ENCODE peak calls at places on chromosomes 12 and 14, in seven cellular contexts. One of them, this sample, is unnamed.

GRCh38 chr14:72590577-72590976 is 303.3 kb downstream of the DPF3 start:
- DNase-seq in astrocyte: no peak
- DNase-seq in cardiac muscle cell: no peak
- DNase-seq in GM23338: no peak
- DNase-seq in effector memory CD4-positive, alpha-beta T cell: no peak
- DNase-seq in colonic mucosa: no peak
- DNase-seq in HL-60: no peak
- DNase-seq in this sample: no peak

GRCh38 chr14:35158951-35159653 is 36.8 kb downstream of the PRORP start:
- DNase-seq in HL-60: no peak
- DNase-seq in astrocyte: peak
- DNase-seq in GM23338: no peak
- DNase-seq in colonic mucosa: no peak
- DNase-seq in cardiac muscle cell: peak
- DNase-seq in effector memory CD4-positive, alpha-beta T cell: no peak
- DNase-seq in this sample: no peak

GRCh38 chr12:91835693-91836092 is 310.0 kb downstream of the BTG1 start:
- DNase-seq in colonic mucosa: no peak
- DNase-seq in effector memory CD4-positive, alpha-beta T cell: no peak
- DNase-seq in cardiac muscle cell: no peak
- DNase-seq in astrocyte: no peak
- DNase-seq in HL-60: no peak
- DNase-seq in GM23338: no peak
- DNase-seq in this sample: no peak

GRCh38 chr12:32476446-32476845 is 77.1 kb downstream of the FGD4 start:
- DNase-seq in colonic mucosa: no peak
- DNase-seq in cardiac muscle cell: no peak
- DNase-seq in GM23338: no peak
- DNase-seq in HL-60: peak
- DNase-seq in effector memory CD4-positive, alpha-beta T cell: no peak
- DNase-seq in astrocyte: no peak
- DNase-seq in this sample: no peak

GRCh38 chr12:58491296-58491695 is 429.0 kb downstream of the LRIG3 start:
- DNase-seq in HL-60: no peak
- DNase-seq in colonic mucosa: no peak
- DNase-seq in GM23338: no peak
- DNase-seq in astrocyte: peak
- DNase-seq in cardiac muscle cell: no peak
- DNase-seq in effector memory CD4-positive, alpha-beta T cell: no peak
- DNase-seq in this sample: peak

GRCh38 chr14:91931478-91932088 is 15.9 kb downstream of the FBLN5 start:
- DNase-seq in colonic mucosa: no peak
- DNase-seq in astrocyte: no peak
- DNase-seq in cardiac muscle cell: no peak
- DNase-seq in effector memory CD4-positive, alpha-beta T cell: no peak
- DNase-seq in HL-60: no peak
- DNase-seq in GM23338: no peak
- DNase-seq in this sample: no peak

GRCh38 chr14:66979083-66979974 is 209.9 kb upstream of the GARIN2 start:
- DNase-seq in cardiac muscle cell: no peak
- DNase-seq in HL-60: no peak
- DNase-seq in colonic mucosa: no peak
- DNase-seq in effector memory CD4-positive, alpha-beta T cell: no peak
- DNase-seq in GM23338: no peak
- DNase-seq in astrocyte: no peak
- DNase-seq in this sample: no peak

GRCh38 chr14:97441740-97442362 is 644.7 kb downstream of the VRK1 start:
- DNase-seq in cardiac muscle cell: no peak
- DNase-seq in effector memory CD4-positive, alpha-beta T cell: no peak
- DNase-seq in GM23338: no peak
- DNase-seq in colonic mucosa: no peak
- DNase-seq in astrocyte: no peak
- DNase-seq in HL-60: no peak
- DNase-seq in this sample: no peak

GRCh38 chr12:79555006-79555925 is 135.5 kb downstream of the PAWR start:
- DNase-seq in GM23338: peak
- DNase-seq in HL-60: no peak
- DNase-seq in colonic mucosa: no peak
- DNase-seq in astrocyte: peak
- DNase-seq in cardiac muscle cell: peak
- DNase-seq in effector memory CD4-positive, alpha-beta T cell: no peak
- DNase-seq in this sample: no peak

GRCh38 chr12:98370976-98371375 is 144.4 kb upstream of the TMPO start:
- DNase-seq in astrocyte: no peak
- DNase-seq in HL-60: no peak
- DNase-seq in colonic mucosa: no peak
- DNase-seq in GM23338: no peak
- DNase-seq in effector memory CD4-positive, alpha-beta T cell: no peak
- DNase-seq in cardiac muscle cell: no peak
- DNase-seq in this sample: no peak

GRCh38 chr14:64298773-64299172 is 4.6 kb upstream of the ESR2 start:
- DNase-seq in effector memory CD4-positive, alpha-beta T cell: no peak
- DNase-seq in cardiac muscle cell: no peak
- DNase-seq in colonic mucosa: no peak
- DNase-seq in GM23338: peak
- DNase-seq in astrocyte: no peak
- DNase-seq in HL-60: no peak
- DNase-seq in this sample: no peak

GRCh38 chr14:95282354-95282985 is 37.2 kb downstream of the CLMN start:
- DNase-seq in GM23338: no peak
- DNase-seq in effector memory CD4-positive, alpha-beta T cell: no peak
- DNase-seq in cardiac muscle cell: no peak
- DNase-seq in astrocyte: no peak
- DNase-seq in HL-60: no peak
- DNase-seq in colonic mucosa: no peak
- DNase-seq in this sample: no peak

GRCh38 chr14:99518441-99519346 is 37.5 kb downstream of the CCNK start:
- DNase-seq in colonic mucosa: peak
- DNase-seq in HL-60: peak
- DNase-seq in cardiac muscle cell: peak
- DNase-seq in astrocyte: no peak
- DNase-seq in GM23338: peak
- DNase-seq in effector memory CD4-positive, alpha-beta T cell: peak
- DNase-seq in this sample: peak

GRCh38 chr14:94139006-94139405 is 9.6 kb upstream of the IFI27L2 start:
- DNase-seq in colonic mucosa: no peak
- DNase-seq in cardiac muscle cell: no peak
- DNase-seq in GM23338: no peak
- DNase-seq in HL-60: no peak
- DNase-seq in effector memory CD4-positive, alpha-beta T cell: no peak
- DNase-seq in astrocyte: no peak
- DNase-seq in this sample: no peak

GRCh38 chr12:130714091-130714590 is 2.0 kb downstream of the RIMBP2 start:
- DNase-seq in HL-60: no peak
- DNase-seq in astrocyte: no peak
- DNase-seq in GM23338: peak
- DNase-seq in colonic mucosa: no peak
- DNase-seq in effector memory CD4-positive, alpha-beta T cell: no peak
- DNase-seq in cardiac muscle cell: no peak
- DNase-seq in this sample: no peak

GRCh38 chr14:35854696-35855270 is 28.6 kb downstream of the BRMS1L start:
- DNase-seq in effector memory CD4-positive, alpha-beta T cell: no peak
- DNase-seq in GM23338: no peak
- DNase-seq in astrocyte: no peak
- DNase-seq in colonic mucosa: no peak
- DNase-seq in cardiac muscle cell: no peak
- DNase-seq in HL-60: no peak
- DNase-seq in this sample: no peak

GRCh38 chr12:65168606-65169310 is 625 bp upstream of the LEMD3 start:
- DNase-seq in astrocyte: no peak
- DNase-seq in colonic mucosa: no peak
- DNase-seq in GM23338: no peak
- DNase-seq in HL-60: no peak
- DNase-seq in cardiac muscle cell: peak
- DNase-seq in effector memory CD4-positive, alpha-beta T cell: no peak
- DNase-seq in this sample: no peak

GRCh38 chr12:91381309-91381804 is 198.7 kb upstream of the DCN start:
- DNase-seq in colonic mucosa: no peak
- DNase-seq in HL-60: no peak
- DNase-seq in GM23338: peak
- DNase-seq in effector memory CD4-positive, alpha-beta T cell: no peak
- DNase-seq in cardiac muscle cell: peak
- DNase-seq in astrocyte: peak
- DNase-seq in this sample: peak

GRCh38 chr12:27515671-27516070 is 8.3 kb upstream of the PPFIBP1 start:
- DNase-seq in cardiac muscle cell: no peak
- DNase-seq in astrocyte: no peak
- DNase-seq in HL-60: no peak
- DNase-seq in effector memory CD4-positive, alpha-beta T cell: no peak
- DNase-seq in colonic mucosa: no peak
- DNase-seq in GM23338: peak
- DNase-seq in this sample: no peak

GRCh38 chr12:11581179-11581755 is 68.2 kb upstream of the ETV6 start:
- DNase-seq in astrocyte: peak
- DNase-seq in effector memory CD4-positive, alpha-beta T cell: peak
- DNase-seq in GM23338: peak
- DNase-seq in HL-60: peak
- DNase-seq in cardiac muscle cell: peak
- DNase-seq in colonic mucosa: peak
- DNase-seq in this sample: peak

DNA sequence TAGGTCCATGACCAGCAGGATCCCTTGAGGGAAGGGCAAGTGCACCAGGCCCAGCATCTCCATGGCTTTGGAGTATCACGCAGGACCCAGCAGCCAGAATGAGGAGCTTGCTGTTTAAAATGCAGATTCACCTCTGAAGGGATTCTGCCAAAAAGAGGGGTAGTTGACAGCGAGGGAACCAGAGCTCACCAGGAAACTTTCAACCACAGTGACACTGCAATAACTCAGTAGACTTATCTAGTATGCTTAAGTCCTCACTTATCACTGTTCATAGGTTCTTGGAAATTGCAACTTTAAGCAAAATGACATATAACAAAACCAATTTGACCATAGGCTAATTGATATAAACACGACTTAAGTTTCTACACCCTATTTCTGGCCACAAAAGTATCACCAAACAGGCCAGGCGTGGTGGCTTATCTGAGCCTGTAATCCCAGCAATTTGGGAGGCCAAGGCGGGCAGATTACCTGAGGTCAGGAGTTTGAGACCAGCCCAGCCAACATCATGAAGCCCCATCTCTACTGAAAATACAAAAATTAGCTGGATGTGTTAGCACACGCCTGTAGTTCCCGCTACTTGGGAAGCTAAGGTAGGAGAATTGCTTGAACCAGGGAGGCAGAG is 21.4 kb upstream of the CKAP4 start:
- DNase-seq in GM23338: no peak
- DNase-seq in cardiac muscle cell: no peak
- DNase-seq in HL-60: no peak
- DNase-seq in astrocyte: no peak
- DNase-seq in colonic mucosa: no peak
- DNase-seq in effector memory CD4-positive, alpha-beta T cell: no peak
- DNase-seq in this sample: no peak
- H3K27ac ChIP-seq in GM23338: no peak
- H3K27ac ChIP-seq in cardiac muscle cell: no peak
- H3K27ac ChIP-seq in HL-60: no peak
- H3K27ac ChIP-seq in astrocyte: no peak
- H3K27ac ChIP-seq in colonic mucosa: no peak
- H3K27ac ChIP-seq in effector memory CD4-positive, alpha-beta T cell: no peak
- H3K27ac ChIP-seq in this sample: no peak

DNA sequence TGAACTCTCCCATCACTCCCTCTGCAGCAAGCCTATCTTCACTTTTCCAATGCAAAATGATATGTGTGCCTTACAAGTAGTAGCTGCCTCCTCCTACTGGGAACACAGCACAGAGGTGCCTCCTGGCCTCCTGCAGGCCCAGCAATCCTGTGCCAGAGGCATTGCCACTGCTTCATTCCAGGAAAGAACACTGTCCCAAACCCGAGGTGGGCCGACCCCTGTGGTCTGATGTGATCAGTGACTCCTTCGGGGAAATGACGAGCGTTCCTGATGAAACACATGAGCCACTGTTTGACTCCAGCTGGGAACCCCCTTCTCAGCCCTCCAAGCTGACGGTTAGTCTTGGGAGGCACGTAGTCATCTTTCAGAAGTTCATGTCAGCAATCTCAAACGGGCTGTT is 19.5 kb downstream of the PSMC1 start:
- DNase-seq in cardiac muscle cell: peak
- DNase-seq in GM23338: no peak
- DNase-seq in HL-60: no peak
- DNase-seq in colonic mucosa: no peak
- DNase-seq in effector memory CD4-positive, alpha-beta T cell: no peak
- DNase-seq in astrocyte: peak
- DNase-seq in this sample: no peak
- H3K27ac ChIP-seq in cardiac muscle cell: no peak
- H3K27ac ChIP-seq in GM23338: no peak
- H3K27ac ChIP-seq in HL-60: no peak
- H3K27ac ChIP-seq in colonic mucosa: no peak
- H3K27ac ChIP-seq in effector memory CD4-positive, alpha-beta T cell: no peak
- H3K27ac ChIP-seq in astrocyte: peak
- H3K27ac ChIP-seq in this sample: peak

GRCh38 chr12:76591461-76591860 is 31.9 kb upstream of the OSBPL8 start:
- DNase-seq in colonic mucosa: no peak
- DNase-seq in astrocyte: peak
- DNase-seq in cardiac muscle cell: peak
- DNase-seq in HL-60: no peak
- DNase-seq in effector memory CD4-positive, alpha-beta T cell: no peak
- DNase-seq in GM23338: no peak
- DNase-seq in this sample: no peak
- H3K27ac ChIP-seq in colonic mucosa: no peak
- H3K27ac ChIP-seq in astrocyte: no peak
- H3K27ac ChIP-seq in cardiac muscle cell: no peak
- H3K27ac ChIP-seq in HL-60: no peak
- H3K27ac ChIP-seq in effector memory CD4-positive, alpha-beta T cell: no peak
- H3K27ac ChIP-seq in GM23338: no peak
- H3K27ac ChIP-seq in this sample: no peak

GRCh38 chr12:120762093-120762492 is 36.5 kb downstream of the ACADS start:
- DNase-seq in astrocyte: peak
- DNase-seq in cardiac muscle cell: peak
- DNase-seq in GM23338: no peak
- DNase-seq in colonic mucosa: no peak
- DNase-seq in effector memory CD4-positive, alpha-beta T cell: no peak
- DNase-seq in HL-60: no peak
- DNase-seq in this sample: no peak

GRCh38 chr12:120760349-120761245 is 35.0 kb downstream of the ACADS start:
- DNase-seq in astrocyte: no peak
- DNase-seq in GM23338: no peak
- DNase-seq in cardiac muscle cell: no peak
- DNase-seq in effector memory CD4-positive, alpha-beta T cell: peak
- DNase-seq in colonic mucosa: no peak
- DNase-seq in HL-60: no peak
- DNase-seq in this sample: no peak

GRCh38 chr12:120763250-120763649 is 37.6 kb downstream of the ACADS start:
- DNase-seq in GM23338: no peak
- DNase-seq in effector memory CD4-positive, alpha-beta T cell: no peak
- DNase-seq in colonic mucosa: no peak
- DNase-seq in astrocyte: no peak
- DNase-seq in HL-60: no peak
- DNase-seq in cardiac muscle cell: no peak
- DNase-seq in this sample: no peak

GRCh38 chr12:120759591-120760348 is 34.1 kb downstream of the ACADS start:
- DNase-seq in astrocyte: no peak
- DNase-seq in colonic mucosa: no peak
- DNase-seq in HL-60: no peak
- DNase-seq in cardiac muscle cell: no peak
- DNase-seq in effector memory CD4-positive, alpha-beta T cell: no peak
- DNase-seq in GM23338: no peak
- DNase-seq in this sample: no peak

DNA sequence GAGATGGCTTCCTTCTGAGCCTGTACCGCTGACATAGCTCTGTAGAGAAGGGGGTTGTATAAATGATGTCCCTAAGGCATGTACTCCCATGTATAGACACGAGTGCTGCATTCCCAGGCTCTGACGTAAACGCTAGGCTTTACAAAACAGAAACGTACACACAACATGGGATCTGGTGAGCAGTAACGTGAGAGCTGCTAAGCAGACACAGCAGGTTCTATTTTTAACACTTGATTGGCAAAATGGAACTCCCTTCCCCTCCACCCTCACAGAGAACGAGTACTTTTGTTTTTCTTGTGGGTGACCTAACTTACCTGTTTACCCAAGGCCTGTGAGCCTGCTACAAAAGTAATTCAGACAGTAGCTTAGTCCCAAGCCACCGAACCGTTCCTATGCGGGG is 36.0 kb downstream of the ACADS start:
- DNase-seq in HL-60: no peak
- DNase-seq in cardiac muscle cell: peak
- DNase-seq in effector memory CD4-positive, alpha-beta T cell: no peak
- DNase-seq in astrocyte: peak
- DNase-seq in colonic mucosa: no peak
- DNase-seq in GM23338: no peak
- DNase-seq in this sample: peak
- H3K27ac ChIP-seq in HL-60: no peak
- H3K27ac ChIP-seq in cardiac muscle cell: peak
- H3K27ac ChIP-seq in effector memory CD4-positive, alpha-beta T cell: no peak
- H3K27ac ChIP-seq in astrocyte: no peak
- H3K27ac ChIP-seq in colonic mucosa: no peak
- H3K27ac ChIP-seq in GM23338: no peak
- H3K27ac ChIP-seq in this sample: peak